ENCODE peak calls at places on chromosomes 13 and 19, in nine cellular contexts. V is ovary; R is IMR-90; H is tibial artery; N is CD4-positive, CD25-positive, alpha-beta regulatory T cell; C is tibial nerve; K is suprapubic skin; A is CD8-positive, alpha-beta memory T cell; Y is fibroblast of villous mesenchyme. M is an unnamed sample.

GRCh38 chr13:29319451-29319850 is 276.0 kb downstream of the SLC7A1 start:
- DNase-seq in Y (no peak), A (no peak), K (no peak), N (no peak), C (no peak), R (no peak), H (no peak), V (no peak), M (no peak)

GRCh38 chr19:18300930-18301717 is 19.7 kb upstream of the JUND start:
- DNase-seq in Y (peak), A (no peak), K (peak), N (no peak), C (peak), R (peak), H (peak), V (peak), M (peak)

GRCh38 chr13:77760893-77761292 is 63.4 kb downstream of the SLAIN1 start:
- DNase-seq in N (no peak), C (no peak), K (no peak), A (no peak), H (no peak), Y (no peak), V (no peak), R (no peak), M (no peak)

GRCh38 chr13:109204657-109205056 is 575.2 kb downstream of the MYO16 start:
- DNase-seq in R (no peak), K (no peak), V (no peak), C (no peak), H (no peak), A (no peak), N (no peak), Y (no peak), M (peak)

GRCh38 chr13:107864543-107865460 is 350.5 kb downstream of the LIG4 start:
- DNase-seq in V (no peak), N (peak), K (no peak), Y (peak), R (peak), H (no peak), A (no peak), C (peak), M (no peak)

GRCh38 chr13:95411641-95412040 is 110.4 kb upstream of the ABCC4 start:
- DNase-seq in A (no peak), R (no peak), N (no peak), H (no peak), V (no peak), K (no peak), C (no peak), Y (peak), M (no peak)

GRCh38 chr19:12804051-12804450 is 2.2 kb downstream of the THSD8 start:
- DNase-seq in A (no peak), R (no peak), K (no peak), H (no peak), V (no peak), Y (no peak), C (no peak), N (no peak), M (no peak)

GRCh38 chr13:50581586-50582196 is 261.8 kb downstream of the DLEU7 start:
- DNase-seq in N (no peak), H (no peak), K (no peak), R (no peak), Y (no peak), V (no peak), A (no peak), C (no peak), M (no peak)

GRCh38 chr13:34179481-34179880 is 361.5 kb downstream of the RFC3 start:
- DNase-seq in A (no peak), C (no peak), V (no peak), K (no peak), R (peak), H (no peak), Y (no peak), N (no peak), M (no peak)

GRCh38 chr19:1522838-1523237 is 1.0 kb upstream of the PLK5 start:
- DNase-seq in N (no peak), H (no peak), V (no peak), A (no peak), K (no peak), C (no peak), R (no peak), Y (peak), M (no peak)
- H3K4me3 ChIP-seq in N (no peak), H (no peak), V (no peak), A (no peak), K (no peak), C (no peak), R (no peak), Y (no peak), M (no peak)

GRCh38 chr19:16588824-16589577 is 16.8 kb upstream of the SLC35E1 start:
- DNase-seq in V (no peak), C (no peak), H (no peak), N (no peak), R (no peak), K (peak), Y (no peak), A (no peak), M (no peak)
- H3K4me3 ChIP-seq in V (no peak), C (no peak), H (no peak), N (no peak), R (no peak), K (no peak), Y (no peak), A (peak), M (no peak)

DNA sequence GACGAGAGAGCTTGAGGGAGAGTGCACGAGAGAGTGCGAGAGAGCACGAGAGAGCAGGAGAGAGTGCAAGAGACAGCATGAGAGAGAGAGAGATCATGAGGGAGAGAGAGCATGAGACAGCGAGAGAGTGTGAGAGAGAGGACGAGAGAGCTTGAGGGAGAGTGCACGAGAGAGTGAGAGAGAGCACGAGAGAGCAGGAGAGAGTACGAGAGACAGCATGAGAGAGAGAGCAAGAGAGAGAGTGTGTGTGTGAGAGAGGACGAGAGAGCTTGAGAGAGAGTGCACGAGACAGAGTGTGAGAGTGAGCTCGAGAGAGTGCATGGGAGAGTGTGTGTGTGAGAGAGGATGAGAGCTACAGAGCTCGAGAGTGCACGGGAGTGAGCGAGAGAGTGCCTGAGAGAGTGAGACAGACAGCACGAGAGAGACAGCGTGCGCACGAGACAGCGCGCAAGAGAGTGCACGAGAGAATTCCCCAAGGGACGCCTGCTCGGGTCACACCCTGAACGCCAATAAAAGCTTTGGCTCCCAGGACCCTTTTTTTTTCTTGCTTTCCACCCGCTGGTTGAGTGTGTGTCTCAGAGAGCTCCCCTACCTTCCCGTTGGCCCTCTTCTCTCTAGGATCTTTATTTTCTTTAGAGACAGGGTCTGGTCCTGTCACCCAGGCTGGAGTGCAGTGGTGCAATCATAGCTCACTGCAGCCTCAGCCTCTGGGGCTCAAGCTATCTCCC is 3.7 kb downstream of the CD70 start:
- DNase-seq in A (no peak), Y (no peak), C (no peak), R (no peak), N (peak), H (no peak), K (no peak), V (no peak), M (no peak)
- H3K4me3 ChIP-seq in A (peak), Y (no peak), C (no peak), R (no peak), N (peak), H (no peak), K (peak), V (no peak), M (no peak)

DNA sequence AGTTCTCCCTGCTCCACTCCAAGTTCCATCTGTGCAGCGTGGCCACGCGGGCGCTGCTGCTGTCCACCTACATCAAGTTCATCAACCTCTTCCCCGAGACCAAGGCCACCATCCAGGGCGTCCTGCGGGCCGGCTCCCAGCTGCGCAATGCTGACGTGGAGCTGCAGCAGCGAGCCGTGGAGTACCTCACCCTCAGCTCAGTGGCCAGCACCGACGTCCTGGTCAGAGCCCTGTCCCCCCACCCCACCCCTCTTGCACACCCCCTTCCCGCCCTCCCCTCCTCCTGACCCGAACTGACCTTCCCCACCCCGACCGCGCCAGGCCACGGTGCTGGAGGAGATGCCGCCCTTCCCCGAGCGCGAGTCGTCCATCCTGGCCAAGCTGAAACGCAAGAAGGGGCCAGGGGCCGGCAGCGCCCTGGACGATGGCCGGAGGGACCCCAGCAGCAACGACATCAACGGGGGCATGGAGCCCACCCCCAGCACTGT is 11.6 kb downstream of the FUZ start:
- DNase-seq in N (no peak), Y (no peak), A (no peak), K (no peak), R (no peak), C (no peak), H (no peak), V (no peak), M (no peak)
- H3K4me3 ChIP-seq in N (no peak), Y (peak), A (no peak), K (peak), R (peak), C (peak), H (no peak), V (peak), M (no peak)

DNA sequence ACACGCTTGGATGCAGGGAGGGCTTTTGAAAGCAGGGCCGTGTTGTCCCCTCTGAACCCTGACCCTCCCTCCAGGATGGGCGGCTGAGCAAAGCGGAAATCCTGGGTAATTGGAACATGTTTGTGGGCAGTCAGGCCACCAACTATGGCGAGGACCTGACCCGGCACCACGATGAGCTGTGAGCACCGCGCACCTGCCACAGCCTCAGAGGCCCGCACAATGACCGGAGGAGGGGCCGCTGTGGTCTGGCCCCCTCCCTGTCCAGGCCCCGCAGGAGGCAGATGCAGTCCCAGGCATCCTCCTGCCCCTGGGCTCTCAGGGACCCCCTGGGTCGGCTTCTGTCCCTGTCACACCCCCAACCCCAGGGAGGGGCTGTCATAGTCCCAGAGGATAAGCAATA is 15.2 kb downstream of the RCN3 start:
- DNase-seq in A (no peak), C (no peak), Y (no peak), K (no peak), N (no peak), R (no peak), V (no peak), H (no peak), M (peak)
- H3K4me3 ChIP-seq in A (no peak), C (no peak), Y (no peak), K (no peak), N (no peak), R (no peak), V (no peak), H (no peak), M (no peak)

GRCh38 chr13:113970810-113971470 is 2.9 kb downstream of the C13orf46 start:
- DNase-seq in A (peak), Y (no peak), N (no peak), K (peak), C (peak), R (peak), H (peak), V (no peak), M (peak)

GRCh38 chr13:113968463-113969310 is 5.2 kb downstream of the C13orf46 start:
- DNase-seq in Y (no peak), N (no peak), V (no peak), A (peak), R (no peak), K (peak), C (no peak), H (no peak), M (peak)

GRCh38 chr13:113969311-113969972 is 4.4 kb downstream of the C13orf46 start:
- DNase-seq in N (no peak), K (peak), R (no peak), A (no peak), C (no peak), V (no peak), Y (no peak), H (peak), M (peak)

GRCh38 chr13:113971471-113972231 is 2.2 kb downstream of the C13orf46 start:
- DNase-seq in N (no peak), Y (no peak), R (no peak), C (no peak), K (peak), H (peak), V (no peak), A (peak), M (peak)

GRCh38 chr13:113969973-113970611 is 3.8 kb downstream of the C13orf46 start:
- DNase-seq in N (no peak), K (peak), C (no peak), V (no peak), Y (no peak), A (peak), R (no peak), H (peak), M (peak)
- H3K4me3 ChIP-seq in N (no peak), K (peak), C (no peak), V (no peak), Y (no peak), A (no peak), R (no peak), H (no peak), M (no peak)